ENCODE peak calls at places on chromosomes 2 and 18, in six cellular contexts. T is right lobe of liver, A is ascending aorta, V is aorta, C is psoas muscle, K is body of pancreas. G is an unnamed sample. For H3K4me1 and H3K36me3, the result is how much of the 10 kb centered on the place peaks cover.

GRCh38 chr2:174796319-174796771 is 32.1 kb upstream of the CHRNA1 start:
- DNase-seq in T (no peak), A (no peak), V (no peak), C (no peak), K (no peak), G (no peak)

GRCh38 chr2:61878756-61879155 is 9.7 kb downstream of the CCT4 start:
- DNase-seq in T (no peak), A (no peak), V (no peak), C (no peak), K (no peak), G (no peak)

GRCh38 chr18:78853341-78853740 is 126.3 kb upstream of the SALL3 start:
- DNase-seq in T (no peak), A (no peak), V (no peak), C (no peak), K (no peak), G (no peak)

GRCh38 chr18:54716586-54716985 is 111.7 kb upstream of the RAB27B start:
- DNase-seq in T (no peak), A (no peak), V (no peak), C (no peak), K (peak), G (peak)

GRCh38 chr2:196277002-196277401 is 105.6 kb upstream of the STK17B start:
- DNase-seq in T (no peak), A (no peak), V (no peak), C (no peak), K (no peak), G (peak)

GRCh38 chr2:29014331-29014730 is 33.2 kb downstream of the TOGARAM2 start:
- DNase-seq in T (no peak), A (no peak), V (no peak), C (peak), K (no peak), G (no peak)

GRCh38 chr18:79690586-79691482 is 11.2 kb downstream of the CTDP1 start:
- DNase-seq in T (no peak), A (no peak), V (peak), C (no peak), K (no peak), G (no peak)

GRCh38 chr18:56716692-56717146 is 65.6 kb downstream of the WDR7 start:
- DNase-seq in T (no peak), A (no peak), V (no peak), C (no peak), K (no peak), G (no peak)

GRCh38 chr2:134818321-134818720 is 20.1 kb upstream of the ACMSD start:
- DNase-seq in T (no peak), A (no peak), V (no peak), C (no peak), K (no peak), G (peak)

GRCh38 chr18:59918320-59918755 is 18.5 kb downstream of the PMAIP1 start:
- DNase-seq in T (peak), A (no peak), V (no peak), C (peak), K (no peak), G (peak)

GRCh38 chr2:17375262-17375661 is 143.0 kb downstream of the RAD51AP2 start:
- DNase-seq in T (no peak), A (no peak), V (no peak), C (no peak), K (peak), G (no peak)

GRCh38 chr2:118835739-118836410 is 11.6 kb downstream of the EN1 start:
- DNase-seq in T (no peak), A (peak), V (no peak), C (peak), K (peak), G (no peak)

GRCh38 chr2:109440507-109441156 is 173.1 kb downstream of the SEPTIN10 start:
- DNase-seq in T (no peak), A (peak), V (peak), C (no peak), K (no peak), G (no peak)

GRCh38 chr2:108637304-108637669 is 82.0 kb upstream of the RANBP2 start:
- DNase-seq in T (peak), A (peak), V (peak), C (peak), K (peak), G (peak)

GRCh38 chr2:234249006-234249405 is 198.5 kb downstream of the SPP2 start:
- DNase-seq in T (no peak), A (no peak), V (no peak), C (no peak), K (no peak), G (no peak)

GRCh38 chr18:2641638-2642037 is 13.9 kb upstream of the SMCHD1 start:
- DNase-seq in T (no peak), A (no peak), V (no peak), C (no peak), K (no peak), G (peak)

GRCh38 chr2:98188351-98189046 is 101.5 kb downstream of the VWA3B start:
- DNase-seq in T (no peak), A (no peak), V (no peak), C (no peak), K (no peak), G (no peak)

GRCh38 chr2:54496920-54497319 is 40.8 kb downstream of the SPTBN1 start:
- DNase-seq in T (no peak), A (no peak), V (no peak), C (no peak), K (no peak), G (no peak)

GRCh38 chr2:8980096-8980495 is 23.4 kb downstream of the MBOAT2 start:
- DNase-seq in T (no peak), A (no peak), V (no peak), C (no peak), K (no peak), G (no peak)

GRCh38 chr2:193523662-193524061 is 1328.9 kb upstream of the TMEFF2 start:
- DNase-seq in T (no peak), A (no peak), V (no peak), C (no peak), K (no peak), G (no peak)

GRCh38 chr18:44537521-44537920 is 143.2 kb upstream of the SETBP1 start:
- DNase-seq in T (no peak), A (peak), V (peak), C (no peak), K (no peak), G (no peak)

GRCh38 chr2:156935611-156936010 is 321.9 kb upstream of the GALNT5 start:
- DNase-seq in T (no peak), A (no peak), V (no peak), C (no peak), K (no peak), G (no peak)

GRCh38 chr18:10020176-10020575 is 106.4 kb downstream of the VAPA start:
- DNase-seq in T (no peak), A (peak), V (no peak), C (no peak), K (no peak), G (no peak)

GRCh38 chr2:88090446-88091283 is 23.0 kb downstream of the SMYD1 start:
- DNase-seq in T (no peak), A (no peak), V (no peak), C (no peak), K (no peak), G (no peak)

GRCh38 chr2:20457661-20458630 is 11.1 kb downstream of the RHOB start:
- DNase-seq in T (no peak), A (peak), V (no peak), C (no peak), K (no peak), G (no peak)

GRCh38 chr2:227115761-227116160 is 48.2 kb downstream of the COL4A4 start:
- DNase-seq in T (no peak), A (no peak), V (no peak), C (no peak), K (no peak), G (no peak)

GRCh38 chr18:27656167-27656778 is 471.2 kb upstream of the CHST9 start:
- DNase-seq in T (no peak), A (no peak), V (no peak), C (no peak), K (no peak), G (no peak)

GRCh38 chr2:100321181-100321880 is 970 bp downstream of the LONRF2 start:
- DNase-seq in T (peak), A (no peak), V (no peak), C (peak), K (peak), G (peak)

GRCh38 chr2:120308038-120308910 is 37.7 kb upstream of the INHBB start:
- DNase-seq in T (no peak), A (no peak), V (no peak), C (no peak), K (no peak), G (no peak)

GRCh38 chr2:227462972-227463931 is 8.7 kb upstream of the AGFG1 start:
- DNase-seq in T (no peak), A (no peak), V (no peak), C (no peak), K (no peak), G (no peak)

GRCh38 chr2:191656792-191657191 is 21.1 kb upstream of the NABP1 start:
- DNase-seq in T (no peak), A (no peak), V (no peak), C (no peak), K (no peak), G (no peak)

GRCh38 chr18:63890950-63891304 is 3.4 kb downstream of the SERPINB2 start:
- DNase-seq in T (no peak), A (no peak), V (no peak), C (no peak), K (no peak), G (peak)

GRCh38 chr2:217121565-217121964 is 261.7 kb upstream of the TNP1 start:
- DNase-seq in T (no peak), A (no peak), V (no peak), C (no peak), K (no peak), G (no peak)

GRCh38 chr2:201794261-201794660 is 12.1 kb upstream of the CDK15 start:
- DNase-seq in T (no peak), A (no peak), V (no peak), C (no peak), K (no peak), G (no peak)

GRCh38 chr2:219249203-219249980 is 3.7 kb upstream of the TUBA4B start:
- DNase-seq in T (peak), A (peak), V (peak), C (peak), K (peak), G (peak)

GRCh38 chr2:158726906-158727592 is 68.1 kb upstream of the DAPL1 start:
- DNase-seq in T (no peak), A (no peak), V (no peak), C (peak), K (no peak), G (peak)

GRCh38 chr2:100755441-100755840 is 64.5 kb upstream of the NPAS2 start:
- DNase-seq in T (no peak), A (peak), V (no peak), C (no peak), K (no peak), G (no peak)

GRCh38 chr2:102186676-102187190 is at the start of gene IL1RL2:
- DNase-seq in T (peak), A (no peak), V (no peak), C (no peak), K (no peak), G (no peak)

GRCh38 chr2:240960963-240961876 is 37.2 kb upstream of the SNED1 start:
- DNase-seq in T (no peak), A (no peak), V (no peak), C (peak), K (no peak), G (no peak)

GRCh38 chr18:25229858-25230257 is 122.1 kb downstream of the ZNF521 start:
- DNase-seq in T (no peak), A (no peak), V (no peak), C (no peak), K (no peak), G (no peak)
- H3K4me1 ChIP-seq in T (under half), A (under half), V (under half), C (under half), K (under half), G (under half)

GRCh38 chr2:69204654-69205053 is 182.4 kb downstream of the GFPT1 start:
- DNase-seq in T (no peak), A (no peak), V (no peak), C (no peak), K (no peak), G (no peak)

GRCh38 chr2:69200107-69200520 is 186.9 kb downstream of the GFPT1 start:
- DNase-seq in T (no peak), A (no peak), V (no peak), C (no peak), K (no peak), G (no peak)

GRCh38 chr2:69203166-69203985 is 183.7 kb downstream of the GFPT1 start:
- DNase-seq in T (no peak), A (no peak), V (no peak), C (no peak), K (no peak), G (no peak)

GRCh38 chr2:69202323-69202722 is 184.7 kb downstream of the GFPT1 start:
- DNase-seq in T (no peak), A (no peak), V (no peak), C (no peak), K (no peak), G (no peak)

GRCh38 chr2:69201243-69201642 is 185.8 kb downstream of the GFPT1 start:
- DNase-seq in T (no peak), A (no peak), V (no peak), C (no peak), K (no peak), G (no peak)
- H3K36me3 ChIP-seq in T (under half), A (under half), V (under half), C (under half), K (under half), G (under half)

GRCh38 chr2:171919453-171919852 is 2.8 kb upstream of the HAT1 start:
- DNase-seq in T (no peak), A (no peak), V (no peak), C (no peak), K (no peak), G (no peak)

GRCh38 chr2:171922230-171923022 is at the start of gene HAT1:
- DNase-seq in T (peak), A (peak), V (peak), C (peak), K (peak), G (peak)

GRCh38 chr2:171923206-171923605 is 945 bp downstream of the HAT1 start:
- DNase-seq in T (no peak), A (no peak), V (peak), C (peak), K (peak), G (peak)

GRCh38 chr2:171924170-171924942 is 2.1 kb downstream of the HAT1 start:
- DNase-seq in T (no peak), A (no peak), V (no peak), C (no peak), K (no peak), G (no peak)

GRCh38 chr2:171921970-171922229 is 361 bp upstream of the HAT1 start:
- DNase-seq in T (no peak), A (no peak), V (no peak), C (no peak), K (no peak), G (no peak)
- H3K4me3 ChIP-seq in T (peak), A (peak), V (no peak), C (peak), K (no peak), G (no peak)

DNA sequence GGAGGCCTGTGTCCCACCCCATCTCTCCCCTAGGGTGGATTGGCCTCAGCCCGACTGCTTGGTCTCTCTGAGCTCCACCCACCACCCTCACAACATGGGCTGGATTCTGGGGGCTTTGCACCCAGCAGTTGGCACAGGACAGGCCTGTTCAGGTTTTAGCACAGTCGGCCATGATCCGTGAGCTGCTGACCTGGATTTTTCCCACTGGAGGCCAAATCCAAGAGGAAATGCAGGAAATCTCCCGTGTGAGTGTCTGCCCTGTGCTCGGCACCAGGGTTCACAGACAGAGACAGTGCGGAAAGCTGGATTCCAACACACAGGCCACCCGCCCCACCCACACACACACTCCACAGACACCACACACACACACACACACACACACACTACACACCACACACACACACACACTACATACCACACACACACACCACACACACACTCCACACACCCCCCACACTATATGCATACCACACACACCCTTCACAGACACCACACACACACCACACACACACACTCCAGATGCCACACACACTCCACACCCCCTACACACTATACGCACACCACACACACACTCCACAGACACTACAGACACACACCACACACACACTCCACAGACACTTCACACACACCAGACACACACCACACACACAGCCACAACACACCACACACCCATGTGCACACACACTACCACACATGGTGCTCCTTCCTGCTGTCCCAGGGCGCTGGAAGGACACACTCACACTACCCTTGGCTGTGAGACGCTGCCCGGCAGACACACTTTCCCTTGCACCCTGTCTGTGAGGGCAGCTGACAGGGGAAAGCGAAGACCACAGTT is 14.1 kb downstream of the MBP start:
- DNase-seq in T (no peak), A (no peak), V (no peak), C (peak), K (no peak), G (no peak)
- H3K4me1 ChIP-seq in T (under half), A (under half), V (under half), C (under half), K (under half), G (under half)

DNA sequence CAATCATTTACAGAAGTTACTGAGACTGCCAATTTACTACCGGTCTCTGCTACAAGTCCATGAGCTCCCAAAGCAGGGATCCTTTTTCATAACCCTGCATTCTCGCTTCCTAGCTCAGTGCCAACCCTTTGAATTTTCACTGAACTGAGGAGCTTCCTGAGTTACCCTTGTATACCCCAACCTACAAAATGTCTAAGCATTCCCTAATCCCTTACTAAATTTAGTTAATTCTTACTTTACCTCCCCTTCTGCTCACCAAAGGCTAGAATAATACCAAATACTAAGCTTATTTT is 9.6 kb downstream of the MAT2A start:
- DNase-seq in T (no peak), A (no peak), V (no peak), C (no peak), K (no peak), G (no peak)
- H3K36me3 ChIP-seq in T (under half), A (under half), V (under half), C (half or more), K (under half), G (under half)

DNA sequence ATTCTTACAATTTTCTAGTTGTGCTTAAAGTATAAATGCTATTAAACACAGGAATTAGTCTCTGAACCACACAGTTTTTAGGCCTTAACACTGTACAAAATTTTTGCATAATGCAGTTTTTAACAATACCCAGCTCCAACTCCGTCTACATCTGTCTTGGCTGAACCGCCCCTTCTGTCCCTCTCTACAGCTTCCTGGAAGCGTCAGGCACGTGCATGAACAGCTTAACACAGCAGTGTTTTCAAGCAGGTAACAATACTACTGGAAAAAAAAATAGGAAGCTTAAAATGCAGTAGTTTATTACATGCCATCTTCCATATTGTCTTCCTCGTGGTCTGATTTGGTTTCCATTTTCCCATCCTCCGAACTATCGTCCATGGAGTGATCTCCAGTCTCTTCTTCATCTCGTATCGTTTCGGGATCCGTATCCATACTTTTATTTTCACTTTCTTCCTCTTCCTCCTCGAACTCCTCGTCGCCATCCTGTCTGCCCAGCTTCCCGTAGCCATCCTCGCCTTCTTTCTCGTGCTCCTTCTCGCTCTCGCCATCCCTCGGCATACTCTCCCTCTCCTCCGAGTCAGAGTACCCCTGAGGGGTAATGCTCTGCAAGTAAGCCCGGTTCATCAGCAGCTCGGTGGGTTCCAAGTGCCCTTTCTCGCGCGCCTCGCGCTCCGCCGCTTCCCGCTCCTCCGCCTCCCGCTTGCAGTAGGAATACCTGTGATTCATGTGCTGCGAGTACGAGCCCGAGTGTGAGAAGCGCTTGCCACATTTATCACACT is 130.6 kb downstream of the ZEB2 start:
- DNase-seq in T (peak), A (no peak), V (no peak), C (peak), K (peak), G (peak)
- H3K4me3 ChIP-seq in T (peak), A (no peak), V (no peak), C (no peak), K (peak), G (no peak)

GRCh38 chr2:230775737-230776136 is 63.1 kb downstream of the CAB39 start:
- DNase-seq in T (no peak), A (no peak), V (no peak), C (no peak), K (no peak), G (no peak)
- H3K4me1 ChIP-seq in T (under half), A (under half), V (under half), C (half or more), K (under half), G (under half)

DNA sequence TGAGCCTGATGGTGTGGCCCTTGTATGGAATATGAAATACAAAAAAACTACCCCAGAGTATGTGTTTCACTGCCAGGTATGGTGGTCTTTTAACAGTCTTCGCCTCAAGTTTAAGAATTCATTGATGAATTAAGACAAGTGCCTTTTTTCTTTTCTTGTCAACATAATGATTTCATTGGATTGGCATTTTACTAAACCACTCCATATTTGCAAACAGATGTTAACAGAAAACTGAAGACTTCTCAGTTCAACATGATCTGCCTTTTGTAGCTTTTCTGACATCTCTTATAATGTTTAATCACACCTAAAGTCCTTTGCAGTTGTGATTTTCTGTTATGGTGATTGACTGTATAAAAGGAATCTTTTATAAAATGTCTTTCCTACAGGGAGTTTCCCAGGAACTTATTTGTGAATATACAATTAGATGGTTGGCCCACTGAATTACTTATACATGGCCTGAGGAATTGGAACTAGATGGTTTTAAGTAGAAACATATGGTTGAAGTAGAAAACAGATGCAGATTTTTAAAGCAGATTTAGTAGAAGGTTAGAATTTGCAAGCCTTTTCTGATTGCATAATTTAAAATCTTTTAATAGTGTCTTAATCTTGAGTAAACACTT is 39.7 kb downstream of the DYNC1I2 start:
- DNase-seq in T (no peak), A (no peak), V (no peak), C (no peak), K (no peak), G (no peak)
- H3K36me3 ChIP-seq in T (under half), A (under half), V (under half), C (half or more), K (under half), G (under half)